ENCODE peak calls at places on chromosomes 6 and 20, in five cellular contexts. One of them, this sample, is unnamed.

GRCh38 chr6:11989376-11989775 is 22.7 kb upstream of the HIVEP1 start:
- DNase-seq in effector memory CD4-positive, alpha-beta T cell: no peak
- DNase-seq in midbrain: no peak
- DNase-seq in effector CD4-positive, alpha-beta T cell: no peak
- DNase-seq in NB4: no peak
- DNase-seq in this sample: no peak

GRCh38 chr6:21278078-21278790 is 315.3 kb upstream of the SOX4 start:
- DNase-seq in effector CD4-positive, alpha-beta T cell: no peak
- DNase-seq in effector memory CD4-positive, alpha-beta T cell: no peak
- DNase-seq in NB4: peak
- DNase-seq in midbrain: no peak
- DNase-seq in this sample: no peak

GRCh38 chr6:63351995-63352586 is 32.3 kb upstream of the LGSN start:
- DNase-seq in effector CD4-positive, alpha-beta T cell: no peak
- DNase-seq in NB4: peak
- DNase-seq in midbrain: peak
- DNase-seq in effector memory CD4-positive, alpha-beta T cell: no peak
- DNase-seq in this sample: peak

GRCh38 chr6:156828280-156828703 is 51.1 kb downstream of the ARID1B start:
- DNase-seq in midbrain: no peak
- DNase-seq in NB4: peak
- DNase-seq in effector CD4-positive, alpha-beta T cell: no peak
- DNase-seq in effector memory CD4-positive, alpha-beta T cell: no peak
- DNase-seq in this sample: peak

GRCh38 chr6:21885101-21885500 is 291.6 kb downstream of the SOX4 start:
- DNase-seq in effector memory CD4-positive, alpha-beta T cell: no peak
- DNase-seq in midbrain: no peak
- DNase-seq in NB4: no peak
- DNase-seq in effector CD4-positive, alpha-beta T cell: no peak
- DNase-seq in this sample: no peak

GRCh38 chr6:11815231-11815630 is 36.6 kb upstream of the ADTRP start:
- DNase-seq in midbrain: no peak
- DNase-seq in effector memory CD4-positive, alpha-beta T cell: no peak
- DNase-seq in effector CD4-positive, alpha-beta T cell: no peak
- DNase-seq in NB4: no peak
- DNase-seq in this sample: peak

GRCh38 chr6:39084506-39084905 is 30.5 kb downstream of the SAYSD1 start:
- DNase-seq in NB4: no peak
- DNase-seq in midbrain: peak
- DNase-seq in effector memory CD4-positive, alpha-beta T cell: no peak
- DNase-seq in effector CD4-positive, alpha-beta T cell: no peak
- DNase-seq in this sample: no peak

GRCh38 chr6:97440590-97441176 is 157.7 kb upstream of the MMS22L start:
- DNase-seq in NB4: peak
- DNase-seq in effector CD4-positive, alpha-beta T cell: no peak
- DNase-seq in midbrain: peak
- DNase-seq in effector memory CD4-positive, alpha-beta T cell: no peak
- DNase-seq in this sample: peak

GRCh38 chr20:44730441-44730840 is 15.2 kb upstream of the KCNK15 start:
- DNase-seq in midbrain: no peak
- DNase-seq in effector memory CD4-positive, alpha-beta T cell: no peak
- DNase-seq in effector CD4-positive, alpha-beta T cell: no peak
- DNase-seq in NB4: no peak
- DNase-seq in this sample: peak

GRCh38 chr6:139655783-139656705 is 281.6 kb upstream of the CITED2 start:
- DNase-seq in NB4: no peak
- DNase-seq in midbrain: no peak
- DNase-seq in effector memory CD4-positive, alpha-beta T cell: no peak
- DNase-seq in effector CD4-positive, alpha-beta T cell: no peak
- DNase-seq in this sample: peak

GRCh38 chr20:64038579-64039292 is 2.8 kb downstream of the C20orf204 start:
- DNase-seq in effector CD4-positive, alpha-beta T cell: peak
- DNase-seq in effector memory CD4-positive, alpha-beta T cell: peak
- DNase-seq in NB4: peak
- DNase-seq in midbrain: no peak
- DNase-seq in this sample: peak

GRCh38 chr20:46438156-46438750 is 31.8 kb upstream of the ELMO2 start:
- DNase-seq in effector memory CD4-positive, alpha-beta T cell: no peak
- DNase-seq in effector CD4-positive, alpha-beta T cell: peak
- DNase-seq in NB4: peak
- DNase-seq in midbrain: peak
- DNase-seq in this sample: peak

GRCh38 chr6:47180633-47181032 is 129.1 kb downstream of the TNFRSF21 start:
- DNase-seq in effector memory CD4-positive, alpha-beta T cell: no peak
- DNase-seq in midbrain: no peak
- DNase-seq in effector CD4-positive, alpha-beta T cell: no peak
- DNase-seq in NB4: peak
- DNase-seq in this sample: peak

GRCh38 chr20:45946149-45946970 is 11.9 kb downstream of the PCIF1 start:
- DNase-seq in effector memory CD4-positive, alpha-beta T cell: no peak
- DNase-seq in effector CD4-positive, alpha-beta T cell: no peak
- DNase-seq in midbrain: no peak
- DNase-seq in NB4: peak
- DNase-seq in this sample: no peak

GRCh38 chr20:52812231-52812847 is 159.8 kb upstream of the TSHZ2 start:
- DNase-seq in effector CD4-positive, alpha-beta T cell: no peak
- DNase-seq in effector memory CD4-positive, alpha-beta T cell: no peak
- DNase-seq in NB4: peak
- DNase-seq in midbrain: no peak
- DNase-seq in this sample: no peak

GRCh38 chr20:2051920-2052319 is 49.7 kb upstream of the STK35 start:
- DNase-seq in effector CD4-positive, alpha-beta T cell: no peak
- DNase-seq in NB4: no peak
- DNase-seq in midbrain: no peak
- DNase-seq in effector memory CD4-positive, alpha-beta T cell: no peak
- DNase-seq in this sample: no peak

GRCh38 chr6:105769987-105770386 is 316.1 kb upstream of the PRDM1 start:
- DNase-seq in effector CD4-positive, alpha-beta T cell: no peak
- DNase-seq in NB4: no peak
- DNase-seq in midbrain: no peak
- DNase-seq in effector memory CD4-positive, alpha-beta T cell: no peak
- DNase-seq in this sample: peak

GRCh38 chr6:12806811-12807210 is 90.2 kb downstream of the PHACTR1 start:
- DNase-seq in midbrain: no peak
- DNase-seq in effector CD4-positive, alpha-beta T cell: no peak
- DNase-seq in effector memory CD4-positive, alpha-beta T cell: no peak
- DNase-seq in NB4: no peak
- DNase-seq in this sample: no peak